ENCODE peak calls at places on chromosomes 1 and 21, in seven cellular contexts. F, T, U, W, D, E and H are unnamed samples. For H3K27me3, H3K4me1 and H3K9me3, the result is how much of the 10 kb centered on the place peaks cover.

GRCh38 chr21:42781150-42781980 is 98.0 kb downstream of the WDR4 start:
- DNase-seq in F (peak), T (no peak), U (peak), W (peak), D (peak), E (peak), H (peak)

GRCh38 chr1:36576118-36576517 is 93.4 kb upstream of the CSF3R start:
- DNase-seq in F (peak), T (peak), U (peak), W (peak), D (peak), E (peak), H (peak)

GRCh38 chr1:172885976-172886375 is 164.8 kb downstream of the TNFSF18 start:
- DNase-seq in F (no peak), T (no peak), U (no peak), W (no peak), D (no peak), E (no peak), H (no peak)

GRCh38 chr1:230052018-230052417 is 15.0 kb upstream of the GALNT2 start:
- DNase-seq in F (no peak), T (no peak), U (no peak), W (no peak), D (no peak), E (no peak), H (no peak)

GRCh38 chr1:231106347-231106746 is 55.5 kb upstream of the TRIM67 start:
- DNase-seq in F (no peak), T (no peak), U (no peak), W (no peak), D (no peak), E (no peak), H (no peak)

GRCh38 chr1:59433440-59433813 is 136.5 kb downstream of the FGGY start:
- DNase-seq in F (no peak), T (peak), U (no peak), W (no peak), D (no peak), E (no peak), H (no peak)

GRCh38 chr1:33365560-33365997 is 44.7 kb upstream of the A3GALT2 start:
- DNase-seq in F (no peak), T (peak), U (no peak), W (no peak), D (no peak), E (no peak), H (no peak)

GRCh38 chr1:115182012-115182715 is 92.9 kb upstream of the TSPAN2 start:
- DNase-seq in F (no peak), T (no peak), U (no peak), W (no peak), D (no peak), E (no peak), H (no peak)

GRCh38 chr1:221839794-221840395 is 98.0 kb upstream of the DUSP10 start:
- DNase-seq in F (peak), T (peak), U (peak), W (peak), D (no peak), E (peak), H (peak)

GRCh38 chr1:41387667-41388091 is 26.4 kb downstream of the FOXO6 start:
- DNase-seq in F (peak), T (peak), U (peak), W (peak), D (peak), E (no peak), H (peak)

GRCh38 chr1:39680751-39681150 is 8.8 kb upstream of the NT5C1A start:
- DNase-seq in F (no peak), T (no peak), U (no peak), W (no peak), D (no peak), E (no peak), H (no peak)

GRCh38 chr1:39683591-39684312 is 7.5 kb downstream of the HPCAL4 start:
- DNase-seq in F (no peak), T (no peak), U (no peak), W (no peak), D (no peak), E (no peak), H (no peak)

GRCh38 chr1:39681294-39681693 is 9.4 kb upstream of the NT5C1A start:
- DNase-seq in F (no peak), T (no peak), U (no peak), W (no peak), D (no peak), E (no peak), H (no peak)

GRCh38 chr1:39679821-39680220 is 7.9 kb upstream of the NT5C1A start:
- DNase-seq in F (no peak), T (no peak), U (no peak), W (no peak), D (no peak), E (no peak), H (no peak)

DNA sequence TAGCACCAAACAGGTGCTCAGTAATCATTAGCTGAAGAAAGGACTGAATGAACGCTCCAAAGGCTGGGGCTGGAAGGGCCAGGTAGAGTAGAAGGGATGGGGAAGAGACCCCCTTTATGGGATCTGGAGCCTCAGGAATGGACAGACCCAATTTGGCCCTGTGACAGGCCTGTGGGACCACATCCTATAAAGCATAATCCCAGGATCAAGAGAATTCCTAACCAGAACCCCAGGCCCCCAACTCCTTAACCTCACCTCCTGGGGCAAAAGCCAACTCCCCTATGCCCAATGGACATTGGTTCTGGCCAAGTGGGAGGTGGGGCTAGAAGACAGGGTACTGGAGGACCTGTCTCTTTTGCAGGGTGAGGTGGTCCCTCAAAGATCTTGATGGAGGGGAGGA is 9.2 kb downstream of the HPCAL4 start:
- DNase-seq in F (no peak), T (no peak), U (no peak), W (no peak), D (no peak), E (no peak), H (no peak)
- H3K27me3 ChIP-seq in F (half or more), T (under half), U (under half), W (half or more), D (under half), E (under half), H (under half)

GRCh38 chr1:94858276-94858675 is 38.1 kb downstream of the SLC44A3 start:
- DNase-seq in F (no peak), T (no peak), U (no peak), W (no peak), D (no peak), E (no peak), H (peak)
- H3K4me1 ChIP-seq in F (under half), T (under half), U (under half), W (under half), D (under half), E (under half), H (under half)

GRCh38 chr21:7951854-7952519 is 2569.4 kb upstream of the TPTE start:
- DNase-seq in F (no peak), T (no peak), U (no peak), W (no peak), D (no peak), E (no peak), H (no peak)
- H3K9me3 ChIP-seq in F (under half), T (half or more), U (under half), W (under half), D (under half), E (under half), H (under half)

GRCh38 chr1:17274186-17275170 is 25.6 kb downstream of the PADI3 start:
- DNase-seq in F (peak), T (peak), U (peak), W (peak), D (no peak), E (peak), H (peak)

GRCh38 chr1:17272641-17273040 is 23.7 kb downstream of the PADI3 start:
- DNase-seq in F (no peak), T (no peak), U (no peak), W (peak), D (no peak), E (no peak), H (peak)

GRCh38 chr1:17270891-17271765 is 22.2 kb downstream of the PADI3 start:
- DNase-seq in F (no peak), T (no peak), U (no peak), W (no peak), D (no peak), E (no peak), H (no peak)

GRCh38 chr1:17273096-17273495 is 24.2 kb downstream of the PADI3 start:
- DNase-seq in F (no peak), T (no peak), U (no peak), W (no peak), D (no peak), E (no peak), H (no peak)

GRCh38 chr1:17272066-17272465 is 23.2 kb downstream of the PADI3 start:
- DNase-seq in F (no peak), T (no peak), U (no peak), W (no peak), D (no peak), E (no peak), H (no peak)
- H3K27me3 ChIP-seq in F (under half), T (under half), U (under half), W (under half), D (under half), E (under half), H (under half)

GRCh38 chr1:16080422-16081150 is 7.1 kb upstream of the FAM131C start:
- DNase-seq in F (peak), T (no peak), U (peak), W (no peak), D (peak), E (no peak), H (no peak)

GRCh38 chr1:16085521-16085920 is 12.1 kb upstream of the FAM131C start:
- DNase-seq in F (no peak), T (no peak), U (no peak), W (no peak), D (no peak), E (no peak), H (no peak)

GRCh38 chr1:16081636-16082035 is 8.2 kb upstream of the FAM131C start:
- DNase-seq in F (no peak), T (no peak), U (no peak), W (no peak), D (peak), E (no peak), H (no peak)

GRCh38 chr1:16082283-16083038 is 9.0 kb upstream of the FAM131C start:
- DNase-seq in F (peak), T (peak), U (peak), W (peak), D (peak), E (peak), H (peak)

DNA sequence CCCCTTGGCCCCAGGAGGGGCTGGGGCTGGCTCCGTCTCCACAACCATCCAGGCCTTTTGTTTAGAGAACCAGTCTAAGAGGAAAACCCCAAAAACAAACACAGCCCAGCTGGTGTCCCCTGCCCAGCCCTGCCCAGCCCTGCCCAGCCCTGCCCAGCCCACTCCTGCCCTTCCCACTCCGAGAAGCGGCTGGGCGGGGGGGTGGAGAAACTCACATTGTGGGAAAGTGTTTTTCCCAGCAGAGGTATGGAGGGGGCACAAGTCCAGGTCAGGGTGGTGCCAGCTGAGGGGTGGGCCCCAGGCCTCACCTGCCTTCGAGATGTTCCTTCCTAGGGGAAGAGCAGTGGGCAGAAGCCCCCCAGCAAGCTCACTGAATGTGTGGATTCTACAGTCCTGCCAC is 10.0 kb upstream of the FAM131C start:
- DNase-seq in F (no peak), T (no peak), U (no peak), W (peak), D (peak), E (no peak), H (peak)
- H3K4me1 ChIP-seq in F (under half), T (under half), U (under half), W (under half), D (under half), E (half or more), H (under half)

DNA sequence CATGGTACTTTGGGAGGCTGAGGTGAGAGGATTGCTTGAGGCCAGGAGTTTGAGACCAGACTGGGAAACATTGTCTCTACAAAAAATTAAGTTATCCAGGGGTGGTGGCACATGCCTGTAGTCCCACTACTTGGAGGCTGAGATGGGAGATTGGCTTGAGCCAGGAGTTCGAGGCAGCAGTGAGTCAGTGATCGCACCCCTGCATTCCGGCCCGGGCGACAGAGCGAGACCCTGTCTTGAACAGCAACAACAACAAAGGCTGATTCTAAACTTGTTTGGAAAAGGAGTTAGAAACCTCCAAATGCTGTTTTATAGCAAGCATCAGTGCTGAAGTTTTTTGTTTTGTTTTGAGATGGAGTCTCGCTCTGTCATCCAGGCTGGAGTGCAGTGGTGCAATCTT is 14.7 kb downstream of the LYPD8 start:
- DNase-seq in F (no peak), T (no peak), U (no peak), W (no peak), D (no peak), E (no peak), H (no peak)
- H3K9me3 ChIP-seq in F (under half), T (under half), U (under half), W (under half), D (under half), E (under half), H (under half)

GRCh38 chr1:24927886-24928630 is 2.0 kb downstream of the RUNX3 start:
- DNase-seq in F (no peak), T (no peak), U (no peak), W (no peak), D (no peak), E (no peak), H (no peak)
- H3K27me3 ChIP-seq in F (half or more), T (under half), U (under half), W (half or more), D (under half), E (half or more), H (under half)

GRCh38 chr1:28966617-28967016 is 52.2 kb downstream of the EPB41 start:
- DNase-seq in F (no peak), T (no peak), U (no peak), W (no peak), D (no peak), E (peak), H (peak)

DNA sequence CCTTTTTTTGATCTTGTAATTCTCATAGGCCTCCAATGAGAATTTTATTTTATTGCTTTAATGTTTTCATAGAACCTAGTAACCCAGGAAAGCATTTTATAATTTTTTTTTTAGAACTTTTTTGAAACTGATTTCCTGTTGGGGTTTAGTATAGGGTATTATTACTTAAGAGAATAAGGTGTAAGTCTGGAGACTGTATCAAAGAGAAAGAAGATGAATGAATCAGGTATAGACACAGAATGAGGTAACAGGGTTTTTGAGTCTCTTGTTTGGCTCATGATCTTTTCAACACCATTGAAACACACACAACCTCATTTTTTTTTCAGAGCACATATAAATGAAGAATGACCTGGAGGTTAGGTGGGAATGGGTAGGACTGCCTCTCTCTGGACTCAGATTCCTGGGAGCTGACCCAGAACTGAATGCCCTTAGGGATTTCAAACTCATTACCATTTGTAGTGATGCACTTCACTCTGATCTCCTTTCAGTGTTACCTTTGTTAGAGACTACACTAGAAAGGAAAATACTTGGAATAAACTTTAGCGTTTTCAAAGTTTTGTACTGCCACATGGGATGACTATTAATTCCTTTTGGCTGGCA is 51.0 kb downstream of the EPB41 start:
- DNase-seq in F (no peak), T (no peak), U (no peak), W (no peak), D (no peak), E (no peak), H (no peak)
- H3K4me1 ChIP-seq in F (under half), T (under half), U (under half), W (under half), D (under half), E (under half), H (under half)